ENCODE peak calls at places on chromosomes 13 and 19, in nine cellular contexts. One of them, this sample, is unnamed.

GRCh38 chr19:12933287-12934072 is at the start of gene FARSA:
- DNase-seq in dorsolateral prefrontal cortex: peak
- DNase-seq in colonic mucosa: peak
- DNase-seq in left lung: peak
- DNase-seq in choroid plexus epithelial cell: peak
- DNase-seq in fibroblast of lung: peak
- DNase-seq in adrenal gland: peak
- DNase-seq in cardiac muscle cell: peak
- DNase-seq in heart left ventricle: peak
- DNase-seq in this sample: peak

GRCh38 chr19:8028951-8029491 is 23.5 kb upstream of the CCL25 start:
- DNase-seq in dorsolateral prefrontal cortex: no peak
- DNase-seq in colonic mucosa: no peak
- DNase-seq in left lung: peak
- DNase-seq in choroid plexus epithelial cell: peak
- DNase-seq in fibroblast of lung: no peak
- DNase-seq in adrenal gland: no peak
- DNase-seq in cardiac muscle cell: peak
- DNase-seq in heart left ventricle: no peak
- DNase-seq in this sample: peak

GRCh38 chr13:94550030-94550738 is 45.8 kb downstream of the TGDS start:
- DNase-seq in dorsolateral prefrontal cortex: no peak
- DNase-seq in colonic mucosa: no peak
- DNase-seq in left lung: no peak
- DNase-seq in choroid plexus epithelial cell: peak
- DNase-seq in fibroblast of lung: peak
- DNase-seq in adrenal gland: peak
- DNase-seq in cardiac muscle cell: peak
- DNase-seq in heart left ventricle: no peak
- DNase-seq in this sample: peak

GRCh38 chr13:94992277-94992989 is 280.1 kb upstream of the SOX21 start:
- DNase-seq in dorsolateral prefrontal cortex: no peak
- DNase-seq in colonic mucosa: no peak
- DNase-seq in left lung: no peak
- DNase-seq in choroid plexus epithelial cell: no peak
- DNase-seq in fibroblast of lung: no peak
- DNase-seq in adrenal gland: no peak
- DNase-seq in cardiac muscle cell: peak
- DNase-seq in heart left ventricle: no peak
- DNase-seq in this sample: no peak

GRCh38 chr13:95258619-95259194 is 42.5 kb downstream of the ABCC4 start:
- DNase-seq in dorsolateral prefrontal cortex: no peak
- DNase-seq in colonic mucosa: no peak
- DNase-seq in left lung: no peak
- DNase-seq in choroid plexus epithelial cell: no peak
- DNase-seq in fibroblast of lung: no peak
- DNase-seq in adrenal gland: no peak
- DNase-seq in cardiac muscle cell: no peak
- DNase-seq in heart left ventricle: no peak
- DNase-seq in this sample: no peak

GRCh38 chr19:14767466-14767971 is 10.8 kb downstream of the ADGRE2 start:
- DNase-seq in dorsolateral prefrontal cortex: no peak
- DNase-seq in colonic mucosa: no peak
- DNase-seq in left lung: no peak
- DNase-seq in choroid plexus epithelial cell: no peak
- DNase-seq in fibroblast of lung: no peak
- DNase-seq in adrenal gland: no peak
- DNase-seq in cardiac muscle cell: no peak
- DNase-seq in heart left ventricle: no peak
- DNase-seq in this sample: no peak

GRCh38 chr13:50365683-50366391 is 350.6 kb downstream of the KCNRG start:
- DNase-seq in dorsolateral prefrontal cortex: no peak
- DNase-seq in colonic mucosa: no peak
- DNase-seq in left lung: no peak
- DNase-seq in choroid plexus epithelial cell: peak
- DNase-seq in fibroblast of lung: no peak
- DNase-seq in adrenal gland: no peak
- DNase-seq in cardiac muscle cell: no peak
- DNase-seq in heart left ventricle: no peak
- DNase-seq in this sample: no peak

GRCh38 chr13:99269627-99270252 is 11.6 kb upstream of the GPR18 start:
- DNase-seq in dorsolateral prefrontal cortex: no peak
- DNase-seq in colonic mucosa: no peak
- DNase-seq in left lung: no peak
- DNase-seq in choroid plexus epithelial cell: peak
- DNase-seq in fibroblast of lung: peak
- DNase-seq in adrenal gland: peak
- DNase-seq in cardiac muscle cell: peak
- DNase-seq in heart left ventricle: no peak
- DNase-seq in this sample: peak

GRCh38 chr19:11479470-11480080 is 1.3 kb downstream of the ELAVL3 start:
- DNase-seq in dorsolateral prefrontal cortex: peak
- DNase-seq in colonic mucosa: peak
- DNase-seq in left lung: peak
- DNase-seq in choroid plexus epithelial cell: peak
- DNase-seq in fibroblast of lung: no peak
- DNase-seq in adrenal gland: peak
- DNase-seq in cardiac muscle cell: peak
- DNase-seq in heart left ventricle: no peak
- DNase-seq in this sample: peak

GRCh38 chr13:106152047-106152446 is 383.4 kb downstream of the EFNB2 start:
- DNase-seq in dorsolateral prefrontal cortex: no peak
- DNase-seq in colonic mucosa: peak
- DNase-seq in left lung: no peak
- DNase-seq in choroid plexus epithelial cell: no peak
- DNase-seq in fibroblast of lung: no peak
- DNase-seq in adrenal gland: no peak
- DNase-seq in cardiac muscle cell: no peak
- DNase-seq in heart left ventricle: no peak
- DNase-seq in this sample: no peak

GRCh38 chr19:43574424-43575155 is 737 bp downstream of the XRCC1 start:
- DNase-seq in dorsolateral prefrontal cortex: no peak
- DNase-seq in colonic mucosa: no peak
- DNase-seq in left lung: no peak
- DNase-seq in choroid plexus epithelial cell: peak
- DNase-seq in fibroblast of lung: peak
- DNase-seq in adrenal gland: no peak
- DNase-seq in cardiac muscle cell: peak
- DNase-seq in heart left ventricle: no peak
- DNase-seq in this sample: no peak

GRCh38 chr13:26202365-26202972 is 19.6 kb downstream of the RNF6 start:
- DNase-seq in dorsolateral prefrontal cortex: no peak
- DNase-seq in colonic mucosa: no peak
- DNase-seq in left lung: no peak
- DNase-seq in choroid plexus epithelial cell: peak
- DNase-seq in fibroblast of lung: no peak
- DNase-seq in adrenal gland: no peak
- DNase-seq in cardiac muscle cell: peak
- DNase-seq in heart left ventricle: no peak
- DNase-seq in this sample: peak

GRCh38 chr13:59750860-59751259 is 412.9 kb downstream of the DIAPH3 start:
- DNase-seq in dorsolateral prefrontal cortex: peak
- DNase-seq in colonic mucosa: no peak
- DNase-seq in left lung: no peak
- DNase-seq in choroid plexus epithelial cell: peak
- DNase-seq in fibroblast of lung: peak
- DNase-seq in adrenal gland: no peak
- DNase-seq in cardiac muscle cell: peak
- DNase-seq in heart left ventricle: no peak
- DNase-seq in this sample: peak
- TF ChIP-seq CTCF in dorsolateral prefrontal cortex: peak
- TF ChIP-seq CTCF in colonic mucosa: no peak
- TF ChIP-seq CTCF in left lung: no peak
- TF ChIP-seq CTCF in choroid plexus epithelial cell: peak
- TF ChIP-seq CTCF in fibroblast of lung: peak
- TF ChIP-seq CTCF in adrenal gland: no peak
- TF ChIP-seq CTCF in cardiac muscle cell: no peak
- TF ChIP-seq CTCF in heart left ventricle: no peak
- TF ChIP-seq CTCF in this sample: no peak

GRCh38 chr13:89856512-89856911 is 1491.0 kb upstream of the MIR17HG start:
- DNase-seq in dorsolateral prefrontal cortex: no peak
- DNase-seq in colonic mucosa: no peak
- DNase-seq in left lung: no peak
- DNase-seq in choroid plexus epithelial cell: no peak
- DNase-seq in fibroblast of lung: no peak
- DNase-seq in adrenal gland: no peak
- DNase-seq in cardiac muscle cell: no peak
- DNase-seq in heart left ventricle: no peak
- DNase-seq in this sample: no peak
- TF ChIP-seq CTCF in dorsolateral prefrontal cortex: no peak
- TF ChIP-seq CTCF in colonic mucosa: no peak
- TF ChIP-seq CTCF in left lung: no peak
- TF ChIP-seq CTCF in choroid plexus epithelial cell: no peak
- TF ChIP-seq CTCF in fibroblast of lung: no peak
- TF ChIP-seq CTCF in adrenal gland: no peak
- TF ChIP-seq CTCF in cardiac muscle cell: no peak
- TF ChIP-seq CTCF in heart left ventricle: no peak
- TF ChIP-seq CTCF in this sample: no peak

DNA sequence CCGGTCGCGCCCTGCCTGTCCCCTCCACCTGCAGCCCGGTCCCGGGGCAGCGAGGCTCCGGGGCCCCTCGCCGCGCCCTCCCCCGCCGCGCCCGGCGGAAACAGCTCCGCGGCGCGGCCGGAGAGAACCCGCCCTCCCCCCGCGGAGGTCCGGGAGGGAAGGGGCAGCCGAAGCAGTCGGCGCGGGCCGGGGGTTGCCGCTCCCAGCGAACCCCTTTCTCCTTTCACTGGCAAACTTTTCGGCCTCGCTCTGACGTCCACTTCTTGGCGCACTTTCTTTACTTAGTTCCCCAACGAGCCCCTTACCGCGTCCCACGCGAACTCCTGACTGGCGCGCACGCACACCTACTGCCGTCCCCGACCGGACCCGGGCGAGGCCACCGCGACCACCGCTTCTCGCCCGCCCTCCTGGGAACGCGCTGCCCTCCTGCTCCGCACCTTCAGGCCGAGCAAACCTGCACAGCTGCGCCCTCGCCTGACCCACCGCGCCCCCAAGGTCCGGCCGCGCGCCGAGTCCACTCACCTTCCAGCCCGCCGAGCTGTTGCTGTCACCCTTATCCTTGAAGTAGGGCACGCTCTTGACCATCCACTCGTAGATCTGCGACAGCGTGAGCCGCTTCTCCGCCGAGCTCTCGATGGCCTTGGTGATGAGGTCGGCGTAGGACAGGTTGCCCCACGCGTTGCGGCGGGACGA is 1.2 kb downstream of the FOXO1 start:
- DNase-seq in dorsolateral prefrontal cortex: peak
- DNase-seq in colonic mucosa: peak
- DNase-seq in left lung: peak
- DNase-seq in choroid plexus epithelial cell: no peak
- DNase-seq in fibroblast of lung: no peak
- DNase-seq in adrenal gland: peak
- DNase-seq in cardiac muscle cell: no peak
- DNase-seq in heart left ventricle: peak
- DNase-seq in this sample: peak
- TF ChIP-seq CTCF in dorsolateral prefrontal cortex: no peak
- TF ChIP-seq CTCF in colonic mucosa: no peak
- TF ChIP-seq CTCF in left lung: no peak
- TF ChIP-seq CTCF in choroid plexus epithelial cell: no peak
- TF ChIP-seq CTCF in fibroblast of lung: no peak
- TF ChIP-seq CTCF in adrenal gland: no peak
- TF ChIP-seq CTCF in cardiac muscle cell: peak
- TF ChIP-seq CTCF in heart left ventricle: no peak
- TF ChIP-seq CTCF in this sample: no peak

GRCh38 chr13:21556051-21556450 is 47.9 kb downstream of the MICU2 start:
- DNase-seq in dorsolateral prefrontal cortex: no peak
- DNase-seq in colonic mucosa: no peak
- DNase-seq in left lung: no peak
- DNase-seq in choroid plexus epithelial cell: peak
- DNase-seq in fibroblast of lung: no peak
- DNase-seq in adrenal gland: no peak
- DNase-seq in cardiac muscle cell: peak
- DNase-seq in heart left ventricle: no peak
- DNase-seq in this sample: peak

GRCh38 chr13:21557995-21558394 is 46.0 kb downstream of the MICU2 start:
- DNase-seq in dorsolateral prefrontal cortex: no peak
- DNase-seq in colonic mucosa: no peak
- DNase-seq in left lung: no peak
- DNase-seq in choroid plexus epithelial cell: peak
- DNase-seq in fibroblast of lung: no peak
- DNase-seq in adrenal gland: no peak
- DNase-seq in cardiac muscle cell: peak
- DNase-seq in heart left ventricle: no peak
- DNase-seq in this sample: peak
- TF ChIP-seq CTCF in dorsolateral prefrontal cortex: peak
- TF ChIP-seq CTCF in colonic mucosa: no peak
- TF ChIP-seq CTCF in left lung: peak
- TF ChIP-seq CTCF in choroid plexus epithelial cell: peak
- TF ChIP-seq CTCF in fibroblast of lung: peak
- TF ChIP-seq CTCF in adrenal gland: no peak
- TF ChIP-seq CTCF in cardiac muscle cell: peak
- TF ChIP-seq CTCF in heart left ventricle: peak
- TF ChIP-seq CTCF in this sample: peak

GRCh38 chr13:111167290-111167689 is 52.2 kb downstream of the ARHGEF7 start:
- DNase-seq in dorsolateral prefrontal cortex: no peak
- DNase-seq in colonic mucosa: no peak
- DNase-seq in left lung: no peak
- DNase-seq in choroid plexus epithelial cell: no peak
- DNase-seq in fibroblast of lung: no peak
- DNase-seq in adrenal gland: no peak
- DNase-seq in cardiac muscle cell: no peak
- DNase-seq in heart left ventricle: no peak
- DNase-seq in this sample: no peak
- TF ChIP-seq CTCF in dorsolateral prefrontal cortex: no peak
- TF ChIP-seq CTCF in colonic mucosa: no peak
- TF ChIP-seq CTCF in left lung: no peak
- TF ChIP-seq CTCF in choroid plexus epithelial cell: no peak
- TF ChIP-seq CTCF in fibroblast of lung: no peak
- TF ChIP-seq CTCF in adrenal gland: no peak
- TF ChIP-seq CTCF in cardiac muscle cell: no peak
- TF ChIP-seq CTCF in heart left ventricle: no peak
- TF ChIP-seq CTCF in this sample: no peak

GRCh38 chr13:38582133-38582532 is 104.7 kb upstream of the FREM2 start:
- DNase-seq in dorsolateral prefrontal cortex: no peak
- DNase-seq in colonic mucosa: peak
- DNase-seq in left lung: no peak
- DNase-seq in choroid plexus epithelial cell: peak
- DNase-seq in fibroblast of lung: peak
- DNase-seq in adrenal gland: no peak
- DNase-seq in cardiac muscle cell: peak
- DNase-seq in heart left ventricle: no peak
- DNase-seq in this sample: peak
- TF ChIP-seq CTCF in dorsolateral prefrontal cortex: peak
- TF ChIP-seq CTCF in colonic mucosa: peak
- TF ChIP-seq CTCF in left lung: peak
- TF ChIP-seq CTCF in choroid plexus epithelial cell: peak
- TF ChIP-seq CTCF in fibroblast of lung: peak
- TF ChIP-seq CTCF in adrenal gland: peak
- TF ChIP-seq CTCF in cardiac muscle cell: peak
- TF ChIP-seq CTCF in heart left ventricle: peak
- TF ChIP-seq CTCF in this sample: peak

GRCh38 chr13:113742000-113742441 is 17.0 kb upstream of the TMEM255B start:
- DNase-seq in dorsolateral prefrontal cortex: no peak
- DNase-seq in colonic mucosa: peak
- DNase-seq in left lung: peak
- DNase-seq in choroid plexus epithelial cell: peak
- DNase-seq in fibroblast of lung: peak
- DNase-seq in adrenal gland: no peak
- DNase-seq in cardiac muscle cell: peak
- DNase-seq in heart left ventricle: peak
- DNase-seq in this sample: peak
- TF ChIP-seq CTCF in dorsolateral prefrontal cortex: peak
- TF ChIP-seq CTCF in colonic mucosa: no peak
- TF ChIP-seq CTCF in left lung: no peak
- TF ChIP-seq CTCF in choroid plexus epithelial cell: peak
- TF ChIP-seq CTCF in fibroblast of lung: peak
- TF ChIP-seq CTCF in adrenal gland: no peak
- TF ChIP-seq CTCF in cardiac muscle cell: peak
- TF ChIP-seq CTCF in heart left ventricle: no peak
- TF ChIP-seq CTCF in this sample: peak

GRCh38 chr19:42199440-42200115 is 17.9 kb downstream of the DEDD2 start:
- DNase-seq in dorsolateral prefrontal cortex: no peak
- DNase-seq in colonic mucosa: no peak
- DNase-seq in left lung: peak
- DNase-seq in choroid plexus epithelial cell: no peak
- DNase-seq in fibroblast of lung: no peak
- DNase-seq in adrenal gland: peak
- DNase-seq in cardiac muscle cell: no peak
- DNase-seq in heart left ventricle: peak
- DNase-seq in this sample: no peak
- TF ChIP-seq CTCF in dorsolateral prefrontal cortex: no peak
- TF ChIP-seq CTCF in colonic mucosa: no peak
- TF ChIP-seq CTCF in left lung: no peak
- TF ChIP-seq CTCF in choroid plexus epithelial cell: no peak
- TF ChIP-seq CTCF in fibroblast of lung: no peak
- TF ChIP-seq CTCF in adrenal gland: no peak
- TF ChIP-seq CTCF in cardiac muscle cell: no peak
- TF ChIP-seq CTCF in heart left ventricle: no peak
- TF ChIP-seq CTCF in this sample: no peak

This sample was measured in fibroblast of villous mesenchyme.